ENCODE peak calls at places on chromosomes 12 and 14, in nine cellular contexts. N, K, B, F, O, S, L, Q and Y are unnamed samples.

GRCh38 chr12:86729798-86730197 is 473.6 kb upstream of the MGAT4C start:
- DNase-seq in N (no peak), K (no peak), B (no peak), F (no peak), O (no peak), S (no peak), L (no peak), Q (no peak), Y (no peak)

GRCh38 chr12:12626471-12626870 is 14.8 kb downstream of the CREBL2 start:
- DNase-seq in N (no peak), K (no peak), B (no peak), F (no peak), O (no peak), S (no peak), L (no peak), Q (no peak), Y (no peak)

GRCh38 chr14:105021656-105022275 is 883 bp upstream of the CDCA4 start:
- DNase-seq in N (peak), K (peak), B (peak), F (no peak), O (no peak), S (peak), L (no peak), Q (no peak), Y (peak)

GRCh38 chr12:58668831-58669230 is 251.5 kb downstream of the LRIG3 start:
- DNase-seq in N (no peak), K (no peak), B (no peak), F (no peak), O (no peak), S (no peak), L (no peak), Q (peak), Y (no peak)

GRCh38 chr14:58072288-58073071 is 79.5 kb downstream of the ARMH4 start:
- DNase-seq in N (peak), K (peak), B (peak), F (peak), O (peak), S (peak), L (peak), Q (peak), Y (peak)

GRCh38 chr14:32450919-32451675 is 122.0 kb downstream of the AKAP6 start:
- DNase-seq in N (no peak), K (no peak), B (no peak), F (no peak), O (no peak), S (no peak), L (no peak), Q (no peak), Y (no peak)

GRCh38 chr12:101040936-101041335 is 169.1 kb downstream of the SLC5A8 start:
- DNase-seq in N (no peak), K (no peak), B (no peak), F (no peak), O (no peak), S (no peak), L (peak), Q (no peak), Y (no peak)

GRCh38 chr12:2944401-2945047 is 14.7 kb upstream of the TEAD4 start:
- DNase-seq in N (peak), K (peak), B (peak), F (no peak), O (no peak), S (peak), L (peak), Q (peak), Y (peak)

GRCh38 chr14:75995372-75996041 is 9.9 kb downstream of the IFT43 start:
- DNase-seq in N (no peak), K (no peak), B (no peak), F (peak), O (no peak), S (no peak), L (peak), Q (no peak), Y (no peak)

GRCh38 chr14:41607966-41608663 is 1.4 kb downstream of the LRFN5 start:
- DNase-seq in N (peak), K (peak), B (no peak), F (no peak), O (no peak), S (no peak), L (peak), Q (peak), Y (peak)

GRCh38 chr14:50387543-50387942 is 9.1 kb downstream of the CDKL1 start:
- DNase-seq in N (no peak), K (no peak), B (no peak), F (no peak), O (no peak), S (no peak), L (no peak), Q (no peak), Y (no peak)

GRCh38 chr12:62656576-62657362 is 190.1 kb downstream of the MON2 start:
- DNase-seq in N (no peak), K (no peak), B (no peak), F (no peak), O (no peak), S (no peak), L (no peak), Q (no peak), Y (no peak)

GRCh38 chr12:76945867-76946266 is 67.0 kb upstream of the CSRP2 start:
- DNase-seq in N (no peak), K (no peak), B (no peak), F (peak), O (no peak), S (no peak), L (no peak), Q (peak), Y (no peak)

GRCh38 chr12:91100901-91101300 is 10.4 kb downstream of the LUM start:
- DNase-seq in N (no peak), K (no peak), B (no peak), F (no peak), O (peak), S (no peak), L (no peak), Q (peak), Y (no peak)

GRCh38 chr12:56626691-56627090 is 3.4 kb downstream of the BAZ2A start:
- DNase-seq in N (no peak), K (no peak), B (no peak), F (no peak), O (no peak), S (no peak), L (no peak), Q (no peak), Y (no peak)

GRCh38 chr14:70885343-70886014 is 21.8 kb upstream of the PCNX1 start:
- DNase-seq in N (no peak), K (no peak), B (no peak), F (no peak), O (no peak), S (no peak), L (no peak), Q (no peak), Y (no peak)

GRCh38 chr12:45572114-45572513 is 157.4 kb upstream of the ARID2 start:
- DNase-seq in N (no peak), K (no peak), B (no peak), F (no peak), O (no peak), S (no peak), L (no peak), Q (no peak), Y (no peak)

GRCh38 chr12:51406299-51406698 is 15.1 kb upstream of the GALNT6 start:
- DNase-seq in N (no peak), K (no peak), B (no peak), F (no peak), O (no peak), S (no peak), L (no peak), Q (no peak), Y (no peak)

GRCh38 chr14:77886010-77886409 is 86.1 kb downstream of the ADCK1 start:
- DNase-seq in N (no peak), K (no peak), B (no peak), F (no peak), O (no peak), S (no peak), L (no peak), Q (no peak), Y (no peak)

GRCh38 chr12:20716037-20716436 is 20.9 kb downstream of the SLCO1C1 start:
- DNase-seq in N (no peak), K (no peak), B (peak), F (no peak), O (no peak), S (no peak), L (no peak), Q (no peak), Y (no peak)
- TF ChIP-seq CTCF in N (no peak), K (peak), B (peak), F (no peak), O (no peak), S (no peak), L (no peak), Q (no peak), Y (no peak)

DNA sequence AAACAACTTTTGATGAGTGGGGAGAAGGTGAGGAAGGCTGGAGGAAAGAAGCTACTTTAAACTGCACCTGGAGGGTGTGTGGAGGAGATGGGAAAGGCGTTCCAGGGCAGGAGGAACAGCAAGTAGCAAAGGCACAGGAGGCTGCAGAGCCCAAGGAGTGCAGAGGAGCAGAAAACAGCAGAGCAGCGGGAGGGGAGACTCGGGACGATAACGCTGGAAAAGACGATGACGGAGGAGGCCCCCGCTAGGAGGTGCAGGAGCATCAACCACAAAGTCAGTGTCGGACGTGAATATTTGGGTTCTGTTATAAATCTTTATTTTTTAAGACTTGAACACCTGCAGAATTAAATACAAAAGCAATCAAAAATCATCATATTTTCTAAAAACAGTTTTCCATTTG is 44.9 kb downstream of the LGMN start:
- DNase-seq in N (no peak), K (no peak), B (no peak), F (no peak), O (no peak), S (no peak), L (no peak), Q (no peak), Y (no peak)
- TF ChIP-seq CTCF in N (no peak), K (no peak), B (no peak), F (no peak), O (no peak), S (no peak), L (no peak), Q (no peak), Y (no peak)

GRCh38 chr14:64931123-64931522 is 11.4 kb downstream of the GPX2 start:
- DNase-seq in N (no peak), K (no peak), B (no peak), F (no peak), O (no peak), S (no peak), L (no peak), Q (no peak), Y (no peak)

GRCh38 chr14:64929003-64929337 is 13.6 kb downstream of the GPX2 start:
- DNase-seq in N (no peak), K (no peak), B (no peak), F (no peak), O (no peak), S (no peak), L (no peak), Q (no peak), Y (no peak)

GRCh38 chr14:64928239-64929002 is 14.1 kb downstream of the GPX2 start:
- DNase-seq in N (no peak), K (no peak), B (peak), F (no peak), O (no peak), S (no peak), L (no peak), Q (no peak), Y (no peak)

GRCh38 chr14:64932231-64932630 is 10.3 kb downstream of the GPX2 start:
- DNase-seq in N (no peak), K (no peak), B (no peak), F (no peak), O (no peak), S (no peak), L (no peak), Q (no peak), Y (no peak)

DNA sequence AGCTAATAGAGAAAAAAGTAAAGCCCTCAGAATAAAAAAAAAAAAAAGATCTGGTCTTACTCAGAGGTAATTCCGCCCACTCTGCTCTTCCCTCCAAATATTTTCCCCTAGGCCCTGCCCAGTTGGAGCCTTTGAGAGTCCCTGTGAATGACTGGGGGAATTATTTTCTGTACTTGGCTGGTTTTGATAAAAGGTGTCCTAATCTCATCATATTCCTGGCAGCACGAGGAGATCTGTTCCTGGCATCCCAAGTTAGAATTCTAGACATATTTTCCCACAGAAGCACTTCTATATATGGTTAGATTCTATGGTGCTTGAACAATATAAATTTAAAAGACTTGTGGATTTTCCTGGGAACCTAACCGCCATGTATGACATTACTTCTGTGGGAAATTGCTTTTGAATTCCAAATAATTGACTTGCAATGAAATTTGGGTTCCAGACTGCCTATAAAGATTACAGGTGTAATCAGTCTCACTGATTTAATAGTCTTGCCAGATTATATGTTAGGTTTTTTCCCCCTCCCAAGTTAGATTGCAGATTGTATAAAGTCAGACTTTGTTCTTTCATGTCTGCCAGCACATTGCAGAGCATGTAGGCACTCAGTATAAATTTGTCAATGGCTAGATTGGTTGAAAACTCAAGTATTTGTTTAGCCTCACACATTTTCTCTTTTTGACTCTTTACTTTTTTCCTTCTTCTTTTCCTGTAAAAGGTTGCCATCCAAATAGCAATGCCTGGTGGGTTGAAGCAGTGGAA is 12.3 kb downstream of the GPX2 start:
- DNase-seq in N (no peak), K (no peak), B (no peak), F (no peak), O (no peak), S (no peak), L (peak), Q (no peak), Y (no peak)
- TF ChIP-seq CTCF in N (no peak), K (no peak), B (no peak), F (no peak), O (no peak), S (no peak), L (no peak), Q (no peak), Y (no peak)

GRCh38 chr14:66507181-66507721 is 696 bp upstream of the GPHN start:
- DNase-seq in N (no peak), K (no peak), B (no peak), F (no peak), O (no peak), S (no peak), L (no peak), Q (no peak), Y (no peak)

GRCh38 chr14:66508846-66509621 is 1.1 kb downstream of the GPHN start:
- DNase-seq in N (peak), K (peak), B (peak), F (no peak), O (no peak), S (peak), L (peak), Q (peak), Y (peak)

GRCh38 chr14:66509874-66510273 is 1.9 kb downstream of the GPHN start:
- DNase-seq in N (no peak), K (no peak), B (no peak), F (no peak), O (no peak), S (no peak), L (peak), Q (no peak), Y (no peak)

GRCh38 chr14:66508547-66508845 is 549 bp downstream of the GPHN start:
- DNase-seq in N (no peak), K (no peak), B (no peak), F (no peak), O (no peak), S (no peak), L (no peak), Q (no peak), Y (no peak)

GRCh38 chr14:66507722-66508546 is at the start of gene GPHN:
- DNase-seq in N (peak), K (peak), B (peak), F (peak), O (peak), S (peak), L (peak), Q (peak), Y (peak)
- TF ChIP-seq CTCF in N (no peak), K (no peak), B (no peak), F (peak), O (peak), S (peak), L (peak), Q (peak), Y (no peak)

DNA sequence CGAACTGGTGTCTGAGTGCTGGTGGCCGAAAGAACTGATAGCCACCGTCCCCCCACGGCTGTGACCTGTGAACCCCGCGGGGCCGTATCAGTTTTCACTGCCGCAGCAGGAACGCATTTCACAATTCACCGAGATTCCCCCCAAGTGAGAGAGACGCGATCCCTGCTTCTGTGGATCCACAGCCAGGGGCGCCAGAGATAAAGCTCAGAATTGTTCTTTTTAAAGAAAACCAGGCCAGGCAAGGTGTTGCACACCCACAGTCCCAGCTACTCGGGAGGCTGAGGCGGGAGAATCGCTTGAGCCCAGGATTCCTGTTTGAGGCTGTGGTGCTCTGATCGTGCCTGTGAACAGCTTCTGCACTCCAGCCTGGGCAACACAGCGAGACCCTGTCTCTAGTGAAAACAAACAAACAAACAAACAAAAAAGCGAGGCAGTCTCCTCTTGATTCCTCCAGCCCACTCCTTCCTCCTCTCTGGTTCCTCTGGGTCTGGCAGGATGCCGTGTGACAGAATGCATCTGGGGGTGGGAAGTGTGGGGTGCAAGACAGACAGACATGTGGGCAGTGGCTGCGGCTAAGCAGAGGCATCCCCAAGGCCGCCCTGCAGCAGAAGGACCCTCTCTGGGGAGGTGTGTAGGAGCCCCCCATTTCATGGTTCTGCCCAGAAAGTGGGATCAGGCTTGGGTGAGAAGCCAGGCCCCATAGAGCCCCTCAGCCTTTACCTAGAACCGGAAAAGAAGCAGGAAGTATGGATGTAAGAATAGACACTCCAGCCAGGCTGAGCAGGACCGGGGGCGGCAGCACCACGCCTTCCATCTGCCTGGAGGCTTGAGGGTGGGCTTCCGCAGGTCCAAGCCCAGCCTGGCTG is 39.2 kb upstream of the PPP1R13B start:
- DNase-seq in N (peak), K (no peak), B (no peak), F (no peak), O (no peak), S (no peak), L (no peak), Q (no peak), Y (no peak)
- TF ChIP-seq CTCF in N (peak), K (peak), B (no peak), F (peak), O (peak), S (peak), L (no peak), Q (peak), Y (no peak)

GRCh38 chr14:29493849-29494248 is 433.8 kb downstream of the PRKD1 start:
- DNase-seq in N (no peak), K (no peak), B (no peak), F (no peak), O (no peak), S (no peak), L (no peak), Q (no peak), Y (no peak)
- TF ChIP-seq CTCF in N (no peak), K (no peak), B (no peak), F (no peak), O (no peak), S (no peak), L (no peak), Q (no peak), Y (no peak)

DNA sequence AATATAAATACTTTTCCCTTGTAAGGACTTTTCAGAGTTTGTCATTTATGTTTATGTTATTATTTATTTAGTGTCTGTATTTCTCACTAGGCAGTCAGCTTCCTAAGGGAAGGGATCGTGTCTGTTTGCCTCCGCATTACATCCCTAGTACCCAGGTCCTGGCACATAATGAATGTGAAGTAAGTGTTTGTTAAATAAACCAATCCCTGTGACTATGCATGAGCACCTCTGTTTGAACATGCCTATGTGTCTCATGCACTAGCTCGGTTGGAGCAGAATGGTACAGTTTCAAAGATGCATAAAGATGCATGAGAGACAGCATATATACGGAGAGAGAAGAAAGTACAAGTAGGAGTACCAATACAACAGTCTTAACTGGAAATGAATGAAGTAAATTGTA is 99.3 kb downstream of the KIF21A start:
- DNase-seq in N (no peak), K (no peak), B (no peak), F (no peak), O (no peak), S (no peak), L (no peak), Q (no peak), Y (no peak)
- TF ChIP-seq CTCF in N (no peak), K (no peak), B (no peak), F (no peak), O (no peak), S (no peak), L (no peak), Q (no peak), Y (no peak)